ENCODE peak calls at places on chromosomes 2 and 18, in nine cellular contexts. U, K, L, A, P, F, W, Z and O are unnamed samples.
A peak's percentile ranks its signal among the peaks of the same experiment; 100 is the strongest.

GRCh38 chr2:133012847-133013734 is 343.1 kb upstream of the LYPD1 start:
- DNase-seq in U (no peak), F (no peak), A (no peak), Z (no peak), W (no peak), P (no peak), L (no peak), K (no peak), O (no peak)

GRCh38 chr18:79942786-79943607 is 8.5 kb downstream of the SLC66A2 start:
- DNase-seq in P (peak; percentile 35), K (no peak), W (peak; percentile 22), A (no peak), U (no peak), L (no peak), F (no peak), Z (no peak), O (peak; percentile 36)

GRCh38 chr2:200751786-200752185 is 59.9 kb upstream of the BZW1 start:
- DNase-seq in Z (no peak), F (no peak), U (no peak), A (no peak), K (no peak), P (no peak), W (no peak), L (no peak), O (no peak)

GRCh38 chr2:177147093-177147694 is 65.4 kb upstream of the HNRNPA3 start:
- DNase-seq in K (peak; percentile 48), Z (peak; percentile 40), P (no peak), W (no peak), L (peak; percentile 58), F (no peak), A (no peak), U (no peak), O (no peak)

GRCh38 chr18:50749945-50750344 is 69.9 kb downstream of the MRO start:
- DNase-seq in P (no peak), Z (no peak), K (no peak), W (no peak), L (no peak), U (no peak), A (no peak), F (no peak), O (no peak)

GRCh38 chr2:159030674-159031380 is 62.4 kb downstream of the TANC1 start:
- DNase-seq in L (peak; percentile 83), W (peak; percentile 58), P (no peak), A (peak; percentile 70), Z (peak; percentile 59), F (peak; percentile 23), U (no peak), K (peak; percentile 44), O (peak; percentile 56)

GRCh38 chr2:241094924-241095420 is 7.1 kb downstream of the MTERF4 start:
- DNase-seq in A (no peak), F (no peak), U (no peak), Z (no peak), L (no peak), P (no peak), W (no peak), K (no peak), O (no peak)

GRCh38 chr2:74514368-74515270 is at the start of gene TLX2:
- DNase-seq in K (peak; percentile 66), A (no peak), U (no peak), L (no peak), Z (peak; percentile 96), F (no peak), W (no peak), P (no peak), O (no peak)

GRCh38 chr2:237701033-237701858 is 73.9 kb downstream of the LRRFIP1 start:
- DNase-seq in K (no peak), Z (no peak), W (no peak), U (no peak), A (no peak), P (no peak), L (no peak), F (no peak), O (no peak)

GRCh38 chr2:237698338-237698694 is 70.9 kb downstream of the LRRFIP1 start:
- DNase-seq in L (no peak), Z (no peak), A (no peak), U (no peak), F (no peak), K (no peak), P (no peak), W (no peak), O (no peak)

GRCh38 chr2:237701859-237702370 is 74.5 kb downstream of the LRRFIP1 start:
- DNase-seq in A (no peak), K (no peak), Z (peak; percentile 46), P (no peak), U (no peak), W (no peak), L (no peak), F (no peak), O (no peak)

GRCh38 chr2:237700583-237701032 is 73.2 kb downstream of the LRRFIP1 start:
- DNase-seq in P (no peak), Z (peak; percentile 44), K (no peak), U (peak; percentile 67), A (no peak), W (peak; percentile 84), L (peak; percentile 91), F (peak; percentile 66), O (no peak)

GRCh38 chr2:237699870-237700582 is 72.6 kb downstream of the LRRFIP1 start:
- DNase-seq in K (no peak), W (no peak), P (no peak), F (no peak), Z (no peak), U (no peak), L (no peak), A (no peak), O (no peak)
- H3K4me1 ChIP-seq in K (peaks cover 29% of the 10 kb centered on the region), W (peaks cover 21% of the 10 kb centered on the region), P (peaks cover 100% of the 10 kb centered on the region), F (peaks cover 100% of the 10 kb centered on the region), Z (peaks cover 66% of the 10 kb centered on the region), U (peaks cover 92% of the 10 kb centered on the region), L (peaks cover 64% of the 10 kb centered on the region), A (peaks cover 23% of the 10 kb centered on the region), O (peaks cover 56% of the 10 kb centered on the region)

DNA sequence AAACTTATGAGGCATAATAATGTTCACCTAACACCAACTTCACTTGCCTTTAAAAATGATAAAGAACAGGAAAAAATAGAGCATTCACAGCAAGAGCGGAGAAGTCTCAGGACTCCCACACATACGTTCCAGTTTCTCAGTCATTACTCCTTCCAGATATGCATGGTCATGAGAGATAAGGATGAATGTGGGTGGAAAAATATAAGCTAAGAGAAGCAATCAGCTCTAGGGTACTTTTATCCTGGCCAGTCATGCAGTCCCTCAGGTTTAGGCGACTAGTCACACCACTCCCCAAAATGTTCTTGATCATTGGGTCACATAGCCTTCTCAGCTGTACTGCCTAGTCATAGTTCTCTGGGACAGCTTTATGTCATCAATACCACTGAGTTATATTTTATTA is 29.2 kb upstream of the CCDC178 start:
- DNase-seq in P (no peak), W (no peak), K (no peak), L (no peak), A (no peak), U (no peak), Z (no peak), F (no peak), O (no peak)
- H3K27ac ChIP-seq in P (no peak overlapping the region), W (no peak overlapping the region), K (no peak overlapping the region), L (no peak overlapping the region), A (no peak overlapping the region), U (no peak overlapping the region), Z (no peak overlapping the region), F (no peak overlapping the region), O (no peak overlapping the region)

GRCh38 chr18:41719808-41720207 is 235.2 kb upstream of the PIK3C3 start:
- DNase-seq in F (no peak), W (no peak), P (no peak), K (no peak), Z (no peak), U (no peak), L (no peak), A (no peak), O (no peak)

GRCh38 chr18:41724195-41724594 is 230.8 kb upstream of the PIK3C3 start:
- DNase-seq in P (no peak), L (no peak), K (no peak), W (no peak), U (no peak), Z (no peak), F (no peak), A (no peak), O (no peak)

GRCh38 chr18:41714872-41715271 is 240.2 kb upstream of the PIK3C3 start:
- DNase-seq in P (no peak), L (no peak), K (no peak), F (no peak), U (no peak), Z (no peak), W (no peak), A (no peak), O (no peak)

GRCh38 chr18:41721103-41721502 is 233.9 kb upstream of the PIK3C3 start:
- DNase-seq in U (no peak), P (no peak), W (no peak), L (no peak), Z (no peak), F (no peak), A (no peak), K (peak; percentile 42), O (no peak)

DNA sequence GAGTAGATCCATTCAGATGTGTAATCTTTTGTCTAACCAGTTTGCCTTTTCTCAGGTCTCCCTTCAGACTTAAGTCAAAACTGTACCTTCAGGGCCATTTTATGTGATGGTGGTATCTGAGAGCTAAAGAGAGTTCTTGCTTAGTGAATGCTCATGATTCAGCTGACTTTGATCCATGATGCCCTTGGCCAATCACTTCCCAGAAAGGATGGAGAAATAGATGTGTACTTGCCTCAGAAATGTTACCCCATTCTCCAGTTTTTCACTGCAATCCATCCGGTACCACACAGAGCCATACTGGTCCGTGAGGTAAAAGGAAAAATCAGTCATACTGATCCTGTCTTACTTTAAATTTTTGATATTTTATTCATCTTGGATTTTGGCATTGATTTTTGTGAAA is 234.8 kb upstream of the PIK3C3 start:
- DNase-seq in F (no peak), A (no peak), U (no peak), P (no peak), L (no peak), W (no peak), K (no peak), Z (no peak), O (no peak)
- H3K9me3 ChIP-seq in F (no peaks in the 10 kb centered on the region), A (no peaks in the 10 kb centered on the region), U (no peaks in the 10 kb centered on the region), P (no peaks in the 10 kb centered on the region), L (no peaks in the 10 kb centered on the region), W (no peaks in the 10 kb centered on the region), K (no peaks in the 10 kb centered on the region), Z (no peaks in the 10 kb centered on the region), O (no peaks in the 10 kb centered on the region)

GRCh38 chr2:55009277-55010055 is 40.8 kb downstream of the RTN4 start:
- DNase-seq in A (no peak), U (no peak), K (peak; percentile 23), L (no peak), P (no peak), F (no peak), W (no peak), Z (no peak), O (no peak)

GRCh38 chr2:55011741-55012574 is 38.3 kb downstream of the RTN4 start:
- DNase-seq in K (no peak), F (no peak), U (no peak), W (no peak), P (no peak), A (no peak), Z (no peak), L (no peak), O (no peak)

GRCh38 chr2:55010915-55011314 is 39.3 kb downstream of the RTN4 start:
- DNase-seq in U (no peak), F (peak; percentile 25), L (peak; percentile 32), W (peak; percentile 57), Z (no peak), A (no peak), P (peak; percentile 58), K (no peak), O (no peak)

GRCh38 chr2:55012648-55013484 is 37.4 kb downstream of the RTN4 start:
- DNase-seq in Z (no peak), L (no peak), W (no peak), A (no peak), K (no peak), P (no peak), F (no peak), U (no peak), O (no peak)

GRCh38 chr2:55010149-55010591 is 40.1 kb downstream of the RTN4 start:
- DNase-seq in A (no peak), W (peak; percentile 61), F (peak; percentile 33), U (peak; percentile 6), K (peak; percentile 20), P (peak; percentile 63), L (peak; percentile 34), Z (no peak), O (no peak)
- H3K4me1 ChIP-seq in A (peaks cover 3% of the 10 kb centered on the region), W (peaks cover 7% of the 10 kb centered on the region), F (peaks cover 49% of the 10 kb centered on the region), U (peaks cover 21% of the 10 kb centered on the region), K (peaks cover 41% of the 10 kb centered on the region), P (peaks cover 90% of the 10 kb centered on the region), L (peaks cover 27% of the 10 kb centered on the region), Z (peaks cover 28% of the 10 kb centered on the region), O (peaks cover 42% of the 10 kb centered on the region)